ENCODE peak calls at places on chromosomes 4 and X, in five cellular contexts. V is psoas muscle, D is B cell, Z is hepatocyte, B is upper lobe of right lung. N is an unnamed sample.

GRCh38 chr4:1409806-1410425 is 3.7 kb upstream of the NKX1-1 start:
- DNase-seq in V (no peak), D (no peak), Z (no peak), B (peak; percentile 55), N (peak; percentile 36)

GRCh38 chr4:47577779-47578553 is 92.9 kb downstream of the ATP10D start:
- DNase-seq in V (no peak), D (no peak), Z (no peak), B (no peak), N (no peak)

GRCh38 chrX:154487518-154488290 is 1.3 kb upstream of the UBL4A start:
- DNase-seq in V (no peak), D (no peak), Z (no peak), B (no peak), N (no peak)

GRCh38 chr4:37873383-37873782 is 17.5 kb upstream of the TBC1D1 start:
- DNase-seq in V (no peak), D (no peak), Z (no peak), B (no peak), N (no peak)

GRCh38 chr4:127261476-127261875 is 371.3 kb upstream of the INTU start:
- DNase-seq in V (no peak), D (no peak), Z (no peak), B (no peak), N (no peak)

GRCh38 chr4:64539234-64539849 is 130.1 kb upstream of the TECRL start:
- DNase-seq in V (no peak), D (peak; percentile 16), Z (peak; percentile 76), B (no peak), N (peak; percentile 46)

GRCh38 chr4:10856271-10856670 is 171.7 kb upstream of the CLNK start:
- DNase-seq in V (no peak), D (no peak), Z (no peak), B (no peak), N (no peak)

GRCh38 chr4:1615786-1616573 is 68.1 kb downstream of the FAM53A start:
- DNase-seq in V (peak; percentile 38), D (no peak), Z (no peak), B (peak; percentile 89), N (no peak)

GRCh38 chr4:38873290-38873949 is 5.8 kb downstream of the FAM114A1 start:
- DNase-seq in V (no peak), D (no peak), Z (no peak), B (no peak), N (no peak)

GRCh38 chr4:121656269-121656641 is 40.5 kb downstream of the ANXA5 start:
- DNase-seq in V (peak; percentile 31), D (peak; percentile 8), Z (peak; percentile 77), B (no peak), N (peak; percentile 17)

GRCh38 chr4:117700111-117700892 is 334.0 kb upstream of the NDST3 start:
- DNase-seq in V (no peak), D (no peak), Z (no peak), B (no peak), N (peak; percentile 4)

GRCh38 chr4:76802546-76803021 is 95.4 kb downstream of the SOWAHB start:
- DNase-seq in V (no peak), D (no peak), Z (peak; percentile 22), B (no peak), N (no peak)

GRCh38 chr4:6465985-6466384 is 6.4 kb downstream of the PPP2R2C start:
- DNase-seq in V (no peak), D (no peak), Z (no peak), B (no peak), N (no peak)

DNA sequence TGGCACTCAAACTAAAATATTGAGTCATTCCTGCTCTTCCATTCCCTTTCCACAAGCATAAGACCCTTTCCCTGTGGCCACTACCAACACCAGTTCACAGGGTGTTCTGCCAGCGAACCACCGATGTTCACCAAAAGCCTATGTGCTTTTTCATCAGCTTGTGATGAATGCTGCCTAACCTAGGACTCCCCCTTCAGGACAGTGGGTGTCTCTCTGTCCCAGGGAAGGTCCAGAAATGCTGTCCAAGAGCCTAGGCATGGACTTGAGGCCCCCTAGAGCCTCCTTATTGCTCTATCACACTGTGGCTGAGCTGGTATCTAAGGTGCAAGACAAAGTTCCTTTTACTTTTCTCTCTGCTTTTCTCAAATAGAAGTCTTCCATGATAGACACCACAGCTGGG is 1015.6 kb downstream of the PCDH19 start:
- DNase-seq in V (no peak), D (no peak), Z (no peak), B (no peak), N (no peak)
- TF ChIP-seq CTCF in V (no peak), D (no peak), Z (peak; percentile 11), B (no peak), N (no peak)

GRCh38 chr4:11954093-11954492 is 525.4 kb upstream of the HS3ST1 start:
- DNase-seq in V (no peak), D (peak; percentile 2), Z (peak; percentile 48), B (no peak), N (no peak)
- TF ChIP-seq CTCF in V (peak; percentile 12), D (no peak), Z (peak; percentile 46), B (peak; percentile 47), N (no peak)

DNA sequence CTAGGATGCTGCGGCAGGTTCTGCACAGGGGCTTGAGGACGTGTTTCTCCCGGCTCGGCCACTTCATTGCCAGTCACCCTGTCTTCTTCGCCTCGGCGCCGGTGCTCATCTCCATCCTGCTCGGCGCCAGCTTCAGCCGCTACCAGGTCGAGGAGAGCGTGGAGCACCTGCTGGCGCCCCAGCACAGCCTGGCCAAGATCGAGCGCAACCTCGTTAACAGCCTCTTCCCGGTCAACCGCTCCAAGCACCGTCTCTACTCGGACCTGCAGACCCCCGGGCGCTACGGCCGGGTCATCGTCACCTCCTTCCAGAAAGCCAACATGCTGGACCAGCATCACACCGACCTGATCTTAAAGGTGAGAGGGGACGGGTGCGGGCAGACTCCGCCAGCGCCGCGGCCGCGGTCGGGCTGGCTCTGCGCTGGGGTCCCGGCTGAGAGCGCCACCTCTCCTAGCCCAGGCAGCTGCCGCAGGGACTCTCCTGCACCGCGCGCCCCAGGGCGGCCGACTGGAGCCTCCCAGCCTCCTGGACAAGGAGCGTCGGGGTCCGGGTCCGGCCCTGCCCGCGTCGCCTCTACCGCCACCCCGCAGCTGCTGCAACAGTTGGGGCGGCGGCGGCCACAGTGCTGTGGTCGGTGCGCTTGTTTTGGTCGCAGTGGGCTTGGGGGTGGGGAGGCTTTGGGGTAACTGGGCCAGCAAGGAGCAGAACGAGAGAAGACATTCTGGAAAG is 386 bp downstream of the PTCHD1 start:
- DNase-seq in V (no peak), D (no peak), Z (peak; percentile 27), B (no peak), N (peak; percentile 11)
- TF ChIP-seq CTCF in V (no peak), D (no peak), Z (no peak), B (no peak), N (no peak)

GRCh38 chrX:68718443-68718820 is 71.0 kb downstream of the STARD8 start:
- DNase-seq in V (no peak), D (no peak), Z (no peak), B (no peak), N (no peak)

GRCh38 chrX:68721546-68721945 is 74.1 kb downstream of the STARD8 start:
- DNase-seq in V (no peak), D (no peak), Z (no peak), B (no peak), N (no peak)

GRCh38 chrX:68719181-68719903 is 71.9 kb downstream of the STARD8 start:
- DNase-seq in V (no peak), D (no peak), Z (no peak), B (no peak), N (no peak)

GRCh38 chrX:68720851-68721250 is 73.4 kb downstream of the STARD8 start:
- DNase-seq in V (no peak), D (no peak), Z (no peak), B (no peak), N (no peak)

GRCh38 chrX:68719904-68720614 is 72.6 kb downstream of the STARD8 start:
- DNase-seq in V (no peak), D (no peak), Z (no peak), B (no peak), N (no peak)
- TF ChIP-seq CTCF in V (no peak), D (no peak), Z (no peak), B (no peak), N (no peak)

GRCh38 chr4:141254326-141254725 is 33.6 kb downstream of the ZNF330 start:
- DNase-seq in V (no peak), D (no peak), Z (no peak), B (no peak), N (no peak)
- TF ChIP-seq CTCF in V (no peak), D (no peak), Z (no peak), B (no peak), N (peak; percentile 12)

GRCh38 chr4:110970642-110971041 is 347.8 kb upstream of the PITX2 start:
- DNase-seq in V (no peak), D (no peak), Z (peak; percentile 70), B (no peak), N (peak; percentile 1)
- TF ChIP-seq CTCF in V (peak; percentile 49), D (no peak), Z (peak; percentile 49), B (peak; percentile 32), N (peak; percentile 50)

GRCh38 chr4:107655289-107655688 is 64.7 kb downstream of the PAPSS1 start:
- DNase-seq in V (no peak), D (no peak), Z (no peak), B (no peak), N (no peak)

GRCh38 chr4:107658400-107659326 is 61.4 kb downstream of the PAPSS1 start:
- DNase-seq in V (no peak), D (no peak), Z (no peak), B (no peak), N (no peak)

DNA sequence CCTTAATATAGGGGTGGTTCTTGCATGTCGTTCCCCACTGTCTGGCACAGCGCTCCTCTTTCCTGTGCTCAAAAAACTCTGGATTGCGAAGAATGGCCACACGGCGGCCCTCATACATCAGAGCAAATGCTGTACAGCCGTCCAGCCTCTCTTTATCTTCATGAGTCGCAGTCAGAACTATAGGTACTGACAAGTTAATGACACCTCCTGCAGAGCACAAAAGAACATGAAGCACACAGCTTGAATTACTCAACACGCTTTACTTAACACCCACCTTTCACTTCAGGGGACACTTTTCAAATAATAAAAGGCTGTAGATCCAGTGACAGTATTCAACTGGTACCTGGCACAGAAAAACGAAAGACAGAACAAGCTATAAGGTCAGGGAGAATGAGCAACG is 65.3 kb downstream of the PAPSS1 start:
- DNase-seq in V (no peak), D (no peak), Z (peak; percentile 23), B (no peak), N (no peak)
- TF ChIP-seq CTCF in V (no peak), D (no peak), Z (peak; percentile 11), B (no peak), N (no peak)

GRCh38 chr4:82201805-82202636 is 171.8 kb downstream of the HNRNPD start:
- DNase-seq in V (no peak), D (peak; percentile 69), Z (peak; percentile 69), B (no peak), N (peak; percentile 16)
- TF ChIP-seq CTCF in V (peak; percentile 34), D (peak; percentile 85), Z (peak; percentile 57), B (peak; percentile 56), N (peak; percentile 54)

N was measured in GM13976.